ENCODE peak calls at places on chromosomes 5 and 9, in seven cellular contexts. P is GM12865; T is T-helper 22 cell; A is iris pigment epithelial cell; N is naive thymus-derived CD4-positive, alpha-beta T cell; Y is hippocampal formation; B is mucosa of gallbladder. K is an unnamed sample.
A peak's percentile ranks its signal among the peaks of the same experiment; 100 is the strongest.

GRCh38 chr9:119318371-119318770 is 50.9 kb downstream of the BRINP1 start:
- DNase-seq in N (no peak), B (no peak), T (no peak), P (no peak), Y (no peak), A (no peak), K (no peak)

GRCh38 chr9:125878241-125878640 is 131.1 kb downstream of the PBX3 start:
- DNase-seq in Y (no peak), N (no peak), B (no peak), T (no peak), P (no peak), A (peak; percentile 15), K (no peak)

GRCh38 chr9:70618784-70619183 is 204.3 kb upstream of the KLF9 start:
- DNase-seq in A (no peak), P (no peak), Y (no peak), N (no peak), T (no peak), B (no peak), K (no peak)

GRCh38 chr5:132202711-132203463 is 24.8 kb downstream of the P4HA2 start:
- DNase-seq in Y (no peak), A (no peak), B (no peak), N (no peak), P (no peak), T (no peak), K (no peak)

GRCh38 chr5:35233601-35234000 is 3.3 kb upstream of the PRLR start:
- DNase-seq in T (no peak), A (no peak), B (no peak), Y (no peak), P (no peak), N (no peak), K (no peak)

GRCh38 chr5:175517824-175518450 is 39.6 kb downstream of the SFXN1 start:
- DNase-seq in Y (no peak), P (no peak), N (no peak), A (peak; percentile 97), T (peak; percentile 55), B (no peak), K (no peak)

GRCh38 chr9:133074111-133074651 is 12.4 kb downstream of the CEL start:
- DNase-seq in P (no peak), Y (no peak), A (peak; percentile 29), T (no peak), B (no peak), N (no peak), K (no peak)

GRCh38 chr5:126718246-126718868 is 58.6 kb upstream of the LMNB1 start:
- DNase-seq in T (no peak), Y (no peak), A (no peak), P (no peak), N (no peak), B (no peak), K (no peak)

GRCh38 chr9:124674651-124675050 is 96.5 kb downstream of the NR6A1 start:
- DNase-seq in P (no peak), B (no peak), N (no peak), Y (no peak), T (no peak), A (no peak), K (no peak)

GRCh38 chr9:35688558-35689350 is 971 bp downstream of the TPM2 start:
- DNase-seq in A (peak; percentile 88), P (no peak), N (no peak), B (no peak), T (no peak), Y (no peak), K (no peak)

GRCh38 chr9:2087500-2088313 is 72.6 kb downstream of the SMARCA2 start:
- DNase-seq in P (peak; percentile 76), Y (no peak), B (no peak), A (peak; percentile 49), T (no peak), N (peak; percentile 61), K (peak; percentile 52)

GRCh38 chr5:160083012-160083436 is 36.2 kb downstream of the PWWP2A start:
- DNase-seq in P (no peak), N (no peak), B (no peak), T (no peak), Y (no peak), A (peak; percentile 85), K (no peak)

GRCh38 chr5:185095-186070 is 5.9 kb upstream of the LRRC14B start:
- DNase-seq in Y (no peak), P (no peak), N (no peak), T (no peak), B (no peak), A (no peak), K (no peak)

GRCh38 chr5:72172832-72173231 is 65.6 kb downstream of the MAP1B start:
- DNase-seq in B (peak; percentile 32), N (no peak), Y (no peak), A (no peak), P (no peak), T (no peak), K (no peak)

GRCh38 chr5:54471398-54471797 is 15.9 kb downstream of the HSPB3 start:
- DNase-seq in A (no peak), B (no peak), N (no peak), Y (no peak), T (no peak), P (no peak), K (no peak)

GRCh38 chr5:111383288-111383970 is 128.9 kb downstream of the STARD4 start:
- DNase-seq in A (peak; percentile 42), Y (no peak), P (no peak), B (no peak), N (no peak), T (no peak), K (no peak)

GRCh38 chr9:79577969-79578723 is 6.4 kb downstream of the TLE4 start:
- DNase-seq in B (no peak), P (no peak), N (no peak), T (no peak), Y (no peak), A (peak; percentile 59), K (no peak)

GRCh38 chr9:130128251-130128650 is 44.0 kb upstream of the NCS1 start:
- DNase-seq in A (no peak), B (peak; percentile 32), Y (no peak), P (peak; percentile 84), T (peak; percentile 79), N (peak; percentile 89), K (peak; percentile 64)

GRCh38 chr5:7246312-7246711 is 149.6 kb upstream of the ADCY2 start:
- DNase-seq in A (no peak), T (no peak), P (no peak), Y (no peak), N (no peak), B (no peak), K (no peak)